ENCODE peak calls at places on chromosomes 6 and 20, in six cellular contexts. H is ovary, M is ascending aorta, Q is tibial nerve, D is PC-9, A is body of pancreas. L is an unnamed sample.
A peak's percentile ranks its signal among the peaks of the same experiment; 100 is the strongest.

GRCh38 chr6:106520711-106521367 is 108.5 kb downstream of the RTN4IP1 start:
- DNase-seq in H (no peak), M (no peak), Q (no peak), D (no peak), A (no peak), L (no peak)

GRCh38 chr6:3209114-3210023 is 18.1 kb downstream of the TUBB2B start:
- DNase-seq in H (no peak), M (peak; percentile 70), Q (peak; percentile 42), D (peak; percentile 87), A (no peak), L (no peak)

GRCh38 chr6:1255646-1256365 is 56.1 kb upstream of the FOXQ1 start:
- DNase-seq in H (no peak), M (no peak), Q (no peak), D (no peak), A (no peak), L (no peak)

GRCh38 chr6:36874016-36874442 is 574 bp downstream of the PPIL1 start:
- DNase-seq in H (peak; percentile 54), M (no peak), Q (no peak), D (no peak), A (peak; percentile 66), L (no peak)

GRCh38 chr6:79506251-79506650 is 31.0 kb downstream of the LCA5 start:
- DNase-seq in H (no peak), M (no peak), Q (no peak), D (no peak), A (no peak), L (no peak)

GRCh38 chr6:17877196-17877889 is 110.1 kb downstream of the KIF13A start:
- DNase-seq in H (no peak), M (no peak), Q (no peak), D (peak; percentile 66), A (no peak), L (no peak)

GRCh38 chr6:147553099-147553498 is 44.6 kb downstream of the SAMD5 start:
- DNase-seq in H (no peak), M (no peak), Q (no peak), D (no peak), A (no peak), L (no peak)

GRCh38 chr6:143018955-143019354 is 41.7 kb upstream of the AIG1 start:
- DNase-seq in H (no peak), M (no peak), Q (no peak), D (no peak), A (no peak), L (no peak)

GRCh38 chr20:53149652-53150205 is 177.6 kb downstream of the TSHZ2 start:
- DNase-seq in H (no peak), M (no peak), Q (no peak), D (no peak), A (no peak), L (no peak)

GRCh38 chr6:128437685-128438084 is 82.7 kb downstream of the PTPRK start:
- DNase-seq in H (no peak), M (no peak), Q (no peak), D (no peak), A (no peak), L (no peak)

GRCh38 chr6:161273752-161274487 is at the start of gene AGPAT4:
- DNase-seq in H (peak; percentile 55), M (peak; percentile 90), Q (peak; percentile 72), D (peak; percentile 2), A (peak; percentile 45), L (no peak)

GRCh38 chr6:36099872-36100483 is 30.3 kb upstream of the MAPK13 start:
- DNase-seq in H (no peak), M (no peak), Q (no peak), D (no peak), A (no peak), L (no peak)

GRCh38 chr20:61683721-61684120 is 382.0 kb downstream of the TAF4 start:
- DNase-seq in H (no peak), M (no peak), Q (no peak), D (no peak), A (no peak), L (no peak)

GRCh38 chr6:39360378-39360777 is 37.9 kb upstream of the KCNK16 start:
- DNase-seq in H (no peak), M (peak; percentile 52), Q (no peak), D (no peak), A (no peak), L (no peak)

GRCh38 chr6:39361657-39362486 is 39.4 kb upstream of the KCNK16 start:
- DNase-seq in H (peak; percentile 73), M (peak; percentile 78), Q (peak; percentile 51), D (peak; percentile 41), A (peak; percentile 72), L (no peak)

GRCh38 chr6:39363280-39363679 is 40.8 kb upstream of the KCNK16 start:
- DNase-seq in H (no peak), M (peak; percentile 50), Q (no peak), D (no peak), A (no peak), L (no peak)

GRCh38 chr6:39365281-39366074 is 43.0 kb upstream of the KCNK16 start:
- DNase-seq in H (no peak), M (no peak), Q (no peak), D (no peak), A (no peak), L (no peak)

GRCh38 chr6:39362487-39362865 is 40.0 kb upstream of the KCNK16 start:
- DNase-seq in H (no peak), M (no peak), Q (no peak), D (no peak), A (no peak), L (no peak)
- TF ChIP-seq CTCF in H (no peak), M (no peak), Q (no peak), D (no peak), A (no peak), L (no peak)

GRCh38 chr6:105494688-105495087 is 91.8 kb upstream of the PREP start:
- DNase-seq in H (no peak), M (no peak), Q (no peak), D (no peak), A (no peak), L (no peak)
- H3K27ac ChIP-seq in H (no peak overlapping the region), M (no peak overlapping the region), Q (no peak overlapping the region), D (no peak overlapping the region), A (no peak overlapping the region), L (no peak overlapping the region)

DNA sequence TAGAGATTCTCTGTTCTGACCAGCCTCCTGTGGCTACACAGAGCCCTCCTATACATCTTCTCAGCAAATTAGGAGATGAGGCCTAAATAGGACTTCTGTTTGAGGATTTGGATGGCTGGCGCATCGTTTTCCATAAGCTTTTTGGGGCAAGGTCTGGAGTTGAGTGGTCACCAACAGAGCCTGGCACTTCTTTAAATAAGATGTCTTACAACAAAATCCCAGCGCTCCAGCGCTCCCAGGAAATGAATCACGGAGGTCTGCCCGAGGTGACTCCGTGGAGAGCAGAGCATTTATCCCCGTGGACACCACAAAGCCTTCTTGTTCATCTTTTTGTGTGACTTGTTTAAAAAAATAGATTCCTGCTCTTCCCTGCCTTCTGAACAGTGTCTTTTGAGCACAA is 75.3 kb downstream of the GNAS-AS1 start:
- DNase-seq in H (no peak), M (no peak), Q (no peak), D (no peak), A (no peak), L (no peak)
- H3K27me3 ChIP-seq in H (no peaks in the 10 kb centered on the region), M (no peaks in the 10 kb centered on the region), Q (peaks cover 10% of the 10 kb centered on the region), D (peaks cover 98% of the 10 kb centered on the region), A (no peaks in the 10 kb centered on the region), L (no peaks in the 10 kb centered on the region)

GRCh38 chr20:58650776-58651547 is at the start of gene STX16:
- DNase-seq in H (peak; percentile 90), M (peak; percentile 93), Q (peak; percentile 81), D (peak; percentile 93), A (peak; percentile 89), L (peak; percentile 90)

GRCh38 chr20:58651548-58651822 is 402 bp downstream of the STX16 start:
- DNase-seq in H (no peak), M (no peak), Q (no peak), D (no peak), A (no peak), L (no peak)

GRCh38 chr20:58651823-58652605 is 931 bp downstream of the STX16 start:
- DNase-seq in H (peak; percentile 54), M (no peak), Q (no peak), D (peak; percentile 40), A (peak; percentile 57), L (peak; percentile 88)

GRCh38 chr20:58649288-58650180 is 1.5 kb upstream of the STX16 start:
- DNase-seq in H (peak; percentile 49), M (no peak), Q (no peak), D (no peak), A (peak; percentile 33), L (peak; percentile 72)

DNA sequence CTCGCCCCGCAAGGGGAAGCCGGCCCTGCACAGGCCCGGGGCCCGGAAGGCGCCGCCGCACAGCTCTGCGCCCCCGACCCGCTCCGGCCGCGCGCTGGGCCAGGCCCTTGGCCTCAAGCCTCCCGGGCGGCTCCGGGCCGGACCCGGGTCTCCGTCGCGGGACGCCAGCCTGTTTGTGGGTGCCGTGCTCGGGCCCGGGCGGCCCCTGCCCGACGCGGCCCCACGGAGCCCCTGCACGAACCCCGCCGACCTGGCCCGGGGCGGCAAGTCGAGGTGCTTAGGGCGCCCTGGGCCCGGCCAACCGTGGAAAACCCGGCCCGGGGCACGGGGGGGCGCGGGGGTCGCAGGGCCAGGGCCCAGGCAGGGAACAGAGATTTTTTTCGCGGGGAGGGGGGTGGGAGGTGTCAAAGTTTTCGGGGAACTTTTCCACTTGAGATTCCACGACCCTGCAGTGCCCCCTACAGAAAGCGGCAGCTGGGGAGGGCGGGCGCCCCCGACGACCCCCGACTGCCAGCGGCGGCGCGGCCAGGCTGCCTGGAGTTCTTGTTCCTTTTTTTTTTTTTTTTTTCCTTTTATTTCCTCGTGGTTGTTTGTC is 805 bp upstream of the STX16 start:
- DNase-seq in H (peak; percentile 78), M (no peak), Q (peak; percentile 29), D (peak; percentile 23), A (peak; percentile 28), L (peak; percentile 64)
- TF ChIP-seq CTCF in H (no peak), M (no peak), Q (peak; percentile 51), D (no peak), A (no peak), L (no peak)

GRCh38 chr20:2922957-2923356 is 49.7 kb downstream of the PTPRA start:
- DNase-seq in H (no peak), M (no peak), Q (no peak), D (peak; percentile 56), A (no peak), L (no peak)

GRCh38 chr20:2920473-2920872 is 47.2 kb downstream of the PTPRA start:
- DNase-seq in H (no peak), M (no peak), Q (no peak), D (peak; percentile 2), A (no peak), L (no peak)

GRCh38 chr20:2918096-2919049 is 45.1 kb downstream of the PTPRA start:
- DNase-seq in H (no peak), M (no peak), Q (no peak), D (no peak), A (no peak), L (no peak)

GRCh38 chr20:2917266-2917665 is 44.0 kb downstream of the PTPRA start:
- DNase-seq in H (no peak), M (no peak), Q (no peak), D (no peak), A (no peak), L (no peak)

GRCh38 chr20:2919518-2920245 is 46.4 kb downstream of the PTPRA start:
- DNase-seq in H (no peak), M (no peak), Q (no peak), D (no peak), A (no peak), L (no peak)
- H3K27ac ChIP-seq in H (no peak overlapping the region), M (no peak overlapping the region), Q (no peak overlapping the region), D (peak overlapping the region; percentile 31), A (no peak overlapping the region), L (no peak overlapping the region)

GRCh38 chr6:42879372-42880239 is at the start of gene RPL7L1:
- DNase-seq in H (peak; percentile 83), M (peak; percentile 89), Q (peak; percentile 83), D (peak; percentile 74), A (peak; percentile 79), L (peak; percentile 92)
- H3K27me3 ChIP-seq in H (no peaks in the 10 kb centered on the region), M (no peaks in the 10 kb centered on the region), Q (no peaks in the 10 kb centered on the region), D (no peaks in the 10 kb centered on the region), A (no peaks in the 10 kb centered on the region), L (no peaks in the 10 kb centered on the region)

L was measured in vagina.